ENCODE peak calls at places on chromosome 19, in six cellular contexts. I is transverse colon, X is stomach, V is GM12878, D is neural progenitor cell, A is AG04450. P is an unnamed sample.

GRCh38 chr19:58182989-58183821 is at the start of gene ZNF274:
- DNase-seq in X (peak), V (peak), D (peak), A (peak), I (peak), P (peak)

GRCh38 chr19:57687363-57688010 is 5.7 kb downstream of the ZNF551 start:
- DNase-seq in X (no peak), V (no peak), I (no peak), D (no peak), A (no peak), P (no peak)

GRCh38 chr19:7152568-7152967 is 83.1 kb downstream of the ZNF557 start:
- DNase-seq in D (peak), V (no peak), I (no peak), X (no peak), A (no peak), P (no peak)

GRCh38 chr19:50669319-50670101 is 20.3 kb downstream of the C19orf81 start:
- DNase-seq in A (no peak), I (peak), D (no peak), X (peak), V (no peak), P (peak)

GRCh38 chr19:45097776-45098520 is 5.0 kb downstream of the PPP1R37 start:
- DNase-seq in V (no peak), I (no peak), X (peak), A (peak), D (no peak), P (peak)

GRCh38 chr19:33639034-33639681 is 17.4 kb downstream of the CHST8 start:
- DNase-seq in I (no peak), A (no peak), D (no peak), X (no peak), V (no peak), P (no peak)

GRCh38 chr19:9709305-9709704 is 34.4 kb upstream of the ZNF562 start:
- DNase-seq in X (no peak), A (no peak), D (no peak), I (peak), V (no peak), P (no peak)

GRCh38 chr19:45508681-45508930 is 1.3 kb downstream of the VASP start:
- DNase-seq in I (no peak), A (no peak), D (no peak), X (no peak), V (no peak), P (no peak)

GRCh38 chr19:7013678-7014077 is 7.6 kb downstream of the MBD3L2B start:
- DNase-seq in A (no peak), I (no peak), D (no peak), V (peak), X (no peak), P (no peak)

GRCh38 chr19:40090256-40091204 is at the start of gene ZNF780A:
- DNase-seq in I (peak), V (peak), A (peak), D (peak), X (peak), P (peak)

GRCh38 chr19:1074512-1075283 is 7.7 kb downstream of the ARHGAP45 start:
- DNase-seq in A (no peak), V (no peak), X (peak), I (peak), D (no peak), P (peak)

GRCh38 chr19:38378866-38379265 is 4.5 kb downstream of the PSMD8 start:
- DNase-seq in I (no peak), D (no peak), X (no peak), A (no peak), V (no peak), P (no peak)

GRCh38 chr19:38375098-38375493 is 725 bp downstream of the PSMD8 start:
- DNase-seq in V (no peak), A (no peak), D (no peak), I (no peak), X (no peak), P (peak)

GRCh38 chr19:38376576-38376975 is 2.2 kb downstream of the PSMD8 start:
- DNase-seq in X (no peak), D (no peak), I (no peak), A (no peak), V (no peak), P (no peak)

GRCh38 chr19:38375748-38376147 is 1.4 kb downstream of the PSMD8 start:
- DNase-seq in D (peak), X (no peak), V (no peak), I (no peak), A (no peak), P (no peak)

DNA sequence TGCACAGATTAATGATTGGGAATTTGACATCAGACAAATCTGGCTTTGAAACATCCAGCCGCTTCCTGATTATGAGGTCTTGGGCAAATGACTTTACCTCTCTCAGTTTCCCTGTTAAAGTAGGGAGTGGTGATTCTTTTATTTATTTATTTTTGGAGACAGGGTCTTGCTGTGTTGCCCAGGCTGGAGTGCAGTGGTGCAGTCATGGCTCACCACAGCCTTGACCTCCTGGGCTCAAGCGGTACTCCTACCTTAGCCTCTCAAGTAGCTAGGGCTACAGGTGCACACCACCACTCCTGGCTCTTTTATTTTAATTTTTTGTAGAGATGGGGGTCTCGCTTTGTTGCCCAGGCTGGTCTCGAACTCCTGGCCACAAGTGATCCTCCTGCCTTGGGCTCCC is 2.7 kb downstream of the PSMD8 start:
- DNase-seq in I (no peak), V (no peak), X (no peak), D (no peak), A (no peak), P (no peak)
- H3K27ac ChIP-seq in I (no peak), V (no peak), X (no peak), D (no peak), A (no peak), P (no peak)

GRCh38 chr19:11195681-11196080 is 1.7 kb downstream of the KANK2 start:
- DNase-seq in D (no peak), I (no peak), A (no peak), V (no peak), X (no peak), P (no peak)
- H3K4me3 ChIP-seq in D (no peak), I (peak), A (peak), V (no peak), X (peak), P (no peak)

DNA sequence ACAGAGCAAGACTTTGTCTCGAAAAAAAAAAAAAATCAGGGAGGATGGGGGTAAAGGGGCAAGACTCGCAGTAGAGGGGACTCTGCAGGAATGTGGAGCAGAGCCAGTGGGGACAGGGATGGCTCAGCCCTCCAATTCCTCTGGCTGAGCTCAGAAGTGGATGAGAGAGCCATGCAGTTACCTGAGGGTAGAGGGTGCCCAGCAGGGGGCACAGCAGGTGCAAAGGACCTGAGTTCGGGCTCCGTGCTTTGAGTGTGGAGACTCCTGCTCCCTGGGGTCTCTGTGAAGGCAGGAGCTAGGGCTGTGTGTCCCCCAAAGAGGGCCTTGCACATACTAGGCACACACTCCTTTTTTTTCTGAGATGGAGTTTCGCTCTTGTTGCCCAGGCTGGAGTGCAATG is 7.7 kb downstream of the DOCK6 start:
- DNase-seq in D (no peak), X (no peak), I (no peak), A (no peak), V (no peak), P (no peak)
- H3K27ac ChIP-seq in D (no peak), X (no peak), I (no peak), A (no peak), V (no peak), P (no peak)

GRCh38 chr19:55179570-55180484 is at the start of gene SYT5:
- DNase-seq in V (no peak), A (no peak), D (peak), I (peak), X (peak), P (no peak)

GRCh38 chr19:55176116-55176515 is 4.0 kb downstream of the SYT5 start:
- DNase-seq in A (no peak), I (no peak), V (no peak), X (no peak), D (no peak), P (no peak)

GRCh38 chr19:55175117-55175867 is 4.8 kb downstream of the SYT5 start:
- DNase-seq in D (no peak), I (no peak), V (no peak), A (no peak), X (no peak), P (no peak)

GRCh38 chr19:55181740-55182139 is 1.7 kb upstream of the SYT5 start:
- DNase-seq in A (no peak), V (no peak), D (no peak), I (no peak), X (no peak), P (no peak)

DNA sequence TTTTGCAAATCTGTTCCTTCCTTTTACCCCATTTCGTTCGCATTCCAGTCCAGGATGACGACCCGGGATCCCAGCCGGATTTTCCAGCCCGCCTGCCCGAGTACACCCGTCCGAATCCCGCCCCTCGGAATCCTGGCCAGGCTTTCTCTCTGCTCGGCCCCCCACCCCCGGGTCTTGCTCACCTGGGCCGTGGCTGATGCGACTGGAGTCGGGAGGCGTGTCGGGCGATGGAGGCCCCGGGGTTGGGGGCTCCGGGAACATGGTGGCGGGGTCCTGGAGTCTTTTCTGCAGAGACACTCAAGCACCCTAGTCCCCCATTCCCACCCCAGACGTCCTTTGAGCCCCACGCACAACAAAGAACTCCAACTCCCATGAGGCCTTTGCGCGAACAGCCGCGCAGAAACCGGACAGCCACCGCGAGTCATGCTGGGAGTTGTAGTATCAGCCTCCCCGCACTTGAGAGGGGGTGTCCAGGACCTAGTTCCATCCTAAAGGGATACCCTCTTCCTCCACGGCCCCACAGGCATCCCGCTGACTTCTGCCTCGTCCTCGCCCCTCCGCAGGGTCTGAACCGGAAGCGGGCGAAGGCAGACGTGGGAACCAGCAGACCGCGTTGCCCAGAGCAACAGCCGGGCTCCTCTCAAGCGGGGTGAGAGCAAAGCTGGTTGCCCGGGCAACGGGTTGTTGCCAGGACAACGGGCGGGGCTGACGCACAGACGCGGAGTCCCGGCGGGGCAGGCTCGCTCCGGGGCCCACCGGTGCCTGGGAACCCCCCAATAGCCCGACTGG is 1.1 kb downstream of the SYT5 start:
- DNase-seq in A (no peak), D (peak), X (peak), I (peak), V (peak), P (peak)
- H3K4me3 ChIP-seq in A (peak), D (peak), X (peak), I (no peak), V (peak), P (peak)

DNA sequence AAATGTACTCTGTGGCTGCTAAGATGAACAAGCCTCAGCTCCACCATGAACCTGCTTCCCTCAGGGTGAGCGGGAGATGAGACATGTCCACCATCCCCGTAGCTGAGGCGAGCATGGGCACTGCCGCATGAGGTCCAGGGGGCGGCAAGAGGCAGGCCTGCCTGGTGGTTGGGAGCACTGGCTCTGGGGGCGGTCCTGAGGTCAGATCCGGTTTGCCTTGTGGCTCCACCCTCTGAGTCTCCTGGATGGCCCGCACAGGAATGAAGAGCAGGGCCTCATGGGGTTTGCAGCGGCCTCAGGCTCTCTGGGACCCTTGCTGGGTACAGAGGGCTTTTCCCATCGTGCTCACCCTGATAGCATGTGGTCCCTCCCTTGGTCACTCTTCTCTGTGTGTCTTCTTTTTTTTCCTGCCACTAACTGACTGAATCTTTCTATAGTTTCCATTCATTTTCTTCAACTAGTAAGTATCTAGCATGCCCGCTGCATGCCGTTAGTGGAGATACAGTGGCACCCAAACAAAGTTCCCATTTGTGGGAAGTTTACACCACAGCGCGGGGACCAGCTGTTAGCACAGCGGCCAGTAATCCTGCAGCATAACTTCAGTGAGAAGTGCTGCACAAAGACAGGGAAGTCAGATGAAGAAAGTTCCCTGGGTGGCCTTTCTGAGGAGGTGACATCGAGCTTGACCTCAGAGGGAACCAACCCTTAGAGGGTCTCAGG is 37.3 kb downstream of the CAPN12 start:
- DNase-seq in V (no peak), X (no peak), D (no peak), A (no peak), I (no peak), P (peak)
- H3K27ac ChIP-seq in V (no peak), X (peak), D (no peak), A (peak), I (peak), P (peak)

GRCh38 chr19:20070691-20071090 is 7.1 kb upstream of the ZNF90 start:
- DNase-seq in A (no peak), D (no peak), I (no peak), X (no peak), V (no peak), P (no peak)
- H3K4me3 ChIP-seq in A (no peak), D (no peak), I (no peak), X (no peak), V (no peak), P (no peak)

DNA sequence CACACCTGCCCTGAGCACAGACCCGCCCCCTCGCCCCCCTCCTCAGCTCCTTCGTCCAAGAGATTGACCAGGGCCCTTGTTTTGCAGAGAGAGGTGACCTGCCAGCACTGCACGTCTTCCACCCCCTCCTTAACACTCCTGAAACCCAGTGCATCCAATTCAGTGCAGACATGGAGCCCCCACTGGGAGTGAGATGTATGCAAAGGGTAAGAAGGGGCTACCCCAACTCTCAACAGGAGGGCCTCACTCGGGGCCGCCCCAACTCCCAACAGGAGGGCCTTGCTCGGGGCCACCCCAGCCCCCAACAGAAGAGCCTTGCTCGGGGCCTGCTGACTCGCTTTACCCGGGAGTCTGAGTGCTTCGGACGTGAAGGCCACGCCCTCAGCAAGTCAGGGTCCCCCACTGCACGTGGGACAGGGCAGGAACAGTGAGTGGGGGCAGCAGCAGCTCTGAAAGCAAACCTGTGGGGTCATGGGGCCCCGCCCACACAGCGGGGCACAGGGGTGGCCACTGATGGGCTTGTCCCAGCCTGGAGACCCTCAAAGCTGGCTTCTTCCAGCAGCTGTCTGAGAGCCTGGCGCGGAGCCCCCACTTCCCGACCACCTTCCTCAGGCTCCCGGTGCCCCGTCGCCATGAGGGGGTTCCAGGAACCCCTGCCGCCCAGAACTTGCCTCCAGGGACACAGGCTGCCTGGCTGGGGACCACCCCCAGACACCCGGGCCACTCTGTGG is 5.6 kb downstream of the CACTIN start:
- DNase-seq in D (no peak), X (no peak), A (no peak), V (no peak), I (no peak), P (no peak)
- H3K27ac ChIP-seq in D (no peak), X (no peak), A (no peak), V (no peak), I (no peak), P (no peak)